ENCODE peak calls at places on chromosomes 5 and 9, in six cellular contexts. One of them, this sample, is unnamed.

GRCh38 chr9:129111762-129112151 is 542 bp downstream of the PTPA start:
- DNase-seq in substantia nigra: peak
- DNase-seq in cardiac fibroblast: peak
- DNase-seq in body of pancreas: peak
- DNase-seq in HTR-8/SVneo: peak
- DNase-seq in GM06990: peak
- DNase-seq in this sample: no peak

GRCh38 chr5:140324834-140325195 is 21.6 kb downstream of the HBEGF start:
- DNase-seq in substantia nigra: no peak
- DNase-seq in cardiac fibroblast: peak
- DNase-seq in body of pancreas: no peak
- DNase-seq in HTR-8/SVneo: no peak
- DNase-seq in GM06990: no peak
- DNase-seq in this sample: no peak

GRCh38 chr9:83106272-83106671 is 43.3 kb upstream of the RASEF start:
- DNase-seq in substantia nigra: no peak
- DNase-seq in cardiac fibroblast: no peak
- DNase-seq in body of pancreas: no peak
- DNase-seq in HTR-8/SVneo: no peak
- DNase-seq in GM06990: no peak
- DNase-seq in this sample: no peak

GRCh38 chr5:16573401-16573800 is 43.4 kb downstream of the RETREG1 start:
- DNase-seq in substantia nigra: no peak
- DNase-seq in cardiac fibroblast: no peak
- DNase-seq in body of pancreas: no peak
- DNase-seq in HTR-8/SVneo: no peak
- DNase-seq in GM06990: no peak
- DNase-seq in this sample: no peak

GRCh38 chr5:140690376-140690932 is 716 bp downstream of the HARS1 start:
- DNase-seq in substantia nigra: no peak
- DNase-seq in cardiac fibroblast: no peak
- DNase-seq in body of pancreas: no peak
- DNase-seq in HTR-8/SVneo: no peak
- DNase-seq in GM06990: no peak
- DNase-seq in this sample: no peak

GRCh38 chr9:99052849-99053715 is 51.8 kb upstream of the TGFBR1 start:
- DNase-seq in substantia nigra: no peak
- DNase-seq in cardiac fibroblast: no peak
- DNase-seq in body of pancreas: no peak
- DNase-seq in HTR-8/SVneo: no peak
- DNase-seq in GM06990: no peak
- DNase-seq in this sample: no peak

GRCh38 chr9:28866951-28867350 is 1293.7 kb upstream of the C9orf72 start:
- DNase-seq in substantia nigra: no peak
- DNase-seq in cardiac fibroblast: no peak
- DNase-seq in body of pancreas: no peak
- DNase-seq in HTR-8/SVneo: no peak
- DNase-seq in GM06990: no peak
- DNase-seq in this sample: no peak

GRCh38 chr9:114273461-114273881 is 49.4 kb upstream of the ORM1 start:
- DNase-seq in substantia nigra: no peak
- DNase-seq in cardiac fibroblast: no peak
- DNase-seq in body of pancreas: peak
- DNase-seq in HTR-8/SVneo: no peak
- DNase-seq in GM06990: no peak
- DNase-seq in this sample: no peak

GRCh38 chr9:123440256-123440655 is 84.3 kb downstream of the CRB2 start:
- DNase-seq in substantia nigra: no peak
- DNase-seq in cardiac fibroblast: no peak
- DNase-seq in body of pancreas: no peak
- DNase-seq in HTR-8/SVneo: no peak
- DNase-seq in GM06990: no peak
- DNase-seq in this sample: no peak

This sample was measured in brain pericyte.